ENCODE peak calls at places on chromosomes 12 and 14, in five cellular contexts. J is neuronal stem cell, Z is IMR-90, A is mesenchymal stem cell, B is H1. F is an unnamed sample.

GRCh38 chr14:106211489-106211888 is 685.1 kb downstream of the TMEM121 start:
- DNase-seq in B (no peak), Z (no peak), A (no peak), J (no peak), F (no peak)

GRCh38 chr14:31283568-31284252 is 76.1 kb upstream of the HECTD1 start:
- DNase-seq in J (no peak), B (no peak), A (peak; percentile 45), Z (no peak), F (no peak)

GRCh38 chr12:114141916-114142564 is 175.9 kb upstream of the RBM19 start:
- DNase-seq in B (no peak), Z (no peak), J (no peak), A (no peak), F (no peak)

GRCh38 chr14:54894995-54895394 is 7.6 kb downstream of the GCH1 start:
- DNase-seq in Z (peak; percentile 45), A (peak; percentile 82), B (no peak), J (no peak), F (no peak)

GRCh38 chr12:77226398-77226797 is 161.0 kb upstream of the E2F7 start:
- DNase-seq in Z (no peak), B (no peak), A (no peak), J (no peak), F (no peak)

GRCh38 chr12:79685068-79685467 is 5.7 kb downstream of the PAWR start:
- DNase-seq in J (no peak), A (peak; percentile 76), B (no peak), Z (peak; percentile 88), F (no peak)

GRCh38 chr12:52633383-52633782 is 15.0 kb upstream of the KRT73 start:
- DNase-seq in A (no peak), J (no peak), B (peak; percentile 22), Z (no peak), F (peak; percentile 20)

GRCh38 chr14:94288610-94289465 is 4.2 kb downstream of the SERPINA10 start:
- DNase-seq in Z (no peak), J (no peak), A (no peak), B (no peak), F (no peak)

GRCh38 chr14:93957751-93958566 is 18.4 kb downstream of the ASB2 start:
- DNase-seq in B (no peak), J (no peak), A (no peak), Z (no peak), F (no peak)

GRCh38 chr14:100410056-100410565 is 87.0 kb downstream of the SLC25A47 start:
- DNase-seq in A (peak; percentile 93), Z (peak; percentile 67), B (no peak), J (no peak), F (peak; percentile 61)

GRCh38 chr12:1130571-1130970 is 139.5 kb downstream of the ERC1 start:
- DNase-seq in A (no peak), B (no peak), J (no peak), Z (no peak), F (no peak)

GRCh38 chr12:132367401-132367851 is 38.0 kb upstream of the GALNT9 start:
- DNase-seq in B (no peak), Z (no peak), J (no peak), A (no peak), F (no peak)

GRCh38 chr12:105970885-105971284 is 167.9 kb downstream of the NUAK1 start:
- DNase-seq in J (no peak), A (no peak), B (no peak), Z (no peak), F (no peak)

GRCh38 chr14:92122761-92123160 is 992 bp downstream of the CPSF2 start:
- DNase-seq in B (no peak), J (no peak), Z (no peak), A (no peak), F (no peak)

GRCh38 chr12:62347922-62348650 is 87.9 kb downstream of the USP15 start:
- DNase-seq in B (no peak), A (peak; percentile 21), J (no peak), Z (peak; percentile 56), F (no peak)

GRCh38 chr12:58532855-58533608 is 387.3 kb downstream of the LRIG3 start:
- DNase-seq in A (no peak), Z (no peak), J (no peak), B (no peak), F (no peak)

GRCh38 chr12:50166776-50167025 is 468 bp downstream of the CERS5 start:
- DNase-seq in B (no peak), Z (no peak), A (no peak), J (no peak), F (no peak)

GRCh38 chr12:77925536-77926108 is 94.9 kb downstream of the NAV3 start:
- DNase-seq in A (peak; percentile 94), B (peak; percentile 49), Z (peak; percentile 92), J (peak; percentile 68), F (peak; percentile 90)

GRCh38 chr12:43206396-43206795 is 345.6 kb downstream of the ADAMTS20 start:
- DNase-seq in A (no peak), B (no peak), J (no peak), Z (peak; percentile 70), F (no peak)

GRCh38 chr12:91094036-91094660 is 17.1 kb downstream of the LUM start:
- DNase-seq in A (peak; percentile 45), B (no peak), Z (peak; percentile 30), J (no peak), F (no peak)

GRCh38 chr12:108831309-108831991 is 25.9 kb downstream of the SSH1 start:
- DNase-seq in B (no peak), Z (no peak), J (no peak), A (no peak), F (no peak)

GRCh38 chr12:108832730-108833354 is 24.5 kb downstream of the SSH1 start:
- DNase-seq in A (peak; percentile 77), J (no peak), B (no peak), Z (peak; percentile 91), F (no peak)

GRCh38 chr12:108832208-108832607 is 25.2 kb downstream of the SSH1 start:
- DNase-seq in B (no peak), A (peak; percentile 58), J (no peak), Z (no peak), F (no peak)

GRCh38 chr12:108833757-108834472 is 23.5 kb downstream of the SSH1 start:
- DNase-seq in Z (peak; percentile 83), A (peak; percentile 76), B (no peak), J (no peak), F (no peak)

DNA sequence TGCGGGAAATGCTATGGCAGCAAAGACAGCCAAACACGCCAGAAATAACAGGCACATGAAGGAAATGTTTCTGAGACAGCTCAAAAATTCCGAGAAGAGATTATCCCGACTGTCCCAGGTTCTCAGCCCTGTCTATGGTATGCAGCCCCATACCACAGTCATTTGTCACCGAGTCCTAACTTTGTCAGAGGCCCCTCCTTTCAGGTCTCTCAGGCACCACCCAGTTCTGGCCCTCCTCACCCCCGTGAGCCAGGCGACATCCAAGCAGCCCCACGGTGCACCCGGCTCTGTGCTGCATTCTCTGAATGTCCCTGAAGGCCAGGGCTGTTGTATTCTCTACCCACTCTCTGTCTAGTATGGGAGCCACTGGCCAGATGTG is 24.0 kb downstream of the SSH1 start:
- DNase-seq in A (peak; percentile 94), J (no peak), B (no peak), Z (peak; percentile 90), F (peak; percentile 72)
- H2BK120ac ChIP-seq in A (peak overlapping the region; percentile 85), J (no peak overlapping the region), B (no peak overlapping the region), Z (peak overlapping the region; percentile 98), F (no peak overlapping the region)

DNA sequence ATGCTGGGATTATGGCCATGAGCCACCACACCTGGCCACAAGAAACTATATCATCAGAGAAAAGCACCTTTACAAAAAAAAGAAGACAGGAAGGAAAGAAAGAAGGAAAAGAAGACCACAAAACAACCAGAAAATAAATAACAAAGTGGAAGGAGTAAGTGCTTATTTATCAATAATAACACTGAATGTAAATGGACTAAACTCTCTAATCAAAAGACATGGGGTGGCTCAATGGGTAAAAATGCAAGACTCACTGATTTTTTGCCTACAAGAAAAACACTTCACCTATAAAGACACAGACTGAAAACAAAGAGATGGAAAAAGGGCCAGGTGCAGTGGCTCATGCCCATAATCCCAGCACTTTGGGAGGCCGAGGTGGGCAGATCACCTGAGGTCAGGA is 65.7 kb downstream of the MAPKAPK5 start:
- DNase-seq in J (no peak), Z (no peak), B (no peak), A (no peak), F (no peak)
- H3K9me3 ChIP-seq in J (peaks cover 9% of the 10 kb centered on the region), Z (no peaks in the 10 kb centered on the region), B (peaks cover 8% of the 10 kb centered on the region), A (peaks cover 10% of the 10 kb centered on the region), F (no peaks in the 10 kb centered on the region)

GRCh38 chr14:61104358-61104757 is 123.3 kb downstream of the SLC38A6 start:
- DNase-seq in J (no peak), Z (no peak), B (peak; percentile 33), A (no peak), F (no peak)

GRCh38 chr14:61102549-61103466 is 121.8 kb downstream of the SLC38A6 start:
- DNase-seq in B (peak; percentile 44), Z (no peak), J (no peak), A (no peak), F (no peak)

GRCh38 chr14:61101803-61102548 is 120.9 kb downstream of the SLC38A6 start:
- DNase-seq in Z (peak; percentile 65), A (peak; percentile 82), B (peak; percentile 47), J (no peak), F (peak; percentile 66)

GRCh38 chr14:61106627-61107147 is 125.6 kb downstream of the SLC38A6 start:
- DNase-seq in A (no peak), B (peak; percentile 45), J (no peak), Z (no peak), F (peak; percentile 50)

DNA sequence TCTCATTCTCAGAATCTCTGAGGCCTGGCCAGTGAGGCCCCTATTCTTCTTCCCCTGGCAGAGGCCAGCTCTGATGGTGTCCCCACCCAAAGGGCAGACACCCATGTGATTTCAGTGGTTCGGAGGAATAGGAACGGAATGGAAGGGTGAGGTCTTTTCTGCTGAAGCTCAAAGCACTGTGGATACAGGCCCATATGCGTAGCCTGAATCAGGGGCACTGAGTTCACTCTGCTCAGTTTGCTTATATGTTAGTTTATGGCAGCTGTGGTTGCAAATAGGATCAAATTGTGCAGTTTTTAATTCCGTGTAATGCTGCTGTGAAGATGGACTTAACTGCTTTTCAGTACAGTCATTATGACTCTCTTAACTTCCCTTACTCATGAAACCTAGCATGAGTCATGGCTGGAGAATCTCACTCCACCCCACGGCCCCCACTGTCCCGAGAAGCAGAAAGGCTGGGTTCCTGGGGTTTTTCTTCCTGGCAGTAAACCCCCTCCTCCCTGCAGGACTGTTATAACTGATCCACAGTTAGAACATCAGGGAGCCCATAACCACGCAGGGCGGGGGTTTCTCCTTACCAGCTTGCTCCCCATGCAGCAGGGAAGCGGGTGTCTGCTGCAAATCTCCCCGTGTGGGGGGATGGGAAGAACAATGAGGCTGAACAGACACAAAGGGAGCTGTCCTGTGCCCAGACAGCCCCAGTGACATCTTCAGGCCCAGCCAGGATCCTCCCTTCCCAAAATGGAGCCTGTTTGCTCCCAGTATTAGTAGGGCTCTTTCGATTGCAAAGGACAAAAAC is 122.7 kb downstream of the SLC38A6 start:
- DNase-seq in A (peak; percentile 97), J (no peak), B (peak; percentile 54), Z (peak; percentile 99), F (peak; percentile 58)
- H4K91ac ChIP-seq in A (peak overlapping the region; percentile 97), J (no peak overlapping the region), B (peak overlapping the region; percentile 5), Z (peak overlapping the region; percentile 99), F (no peak overlapping the region)

GRCh38 chr12:7017870-7018349 is 366 bp downstream of the LPCAT3 start:
- DNase-seq in A (no peak), B (no peak), Z (peak; percentile 8), J (no peak), F (no peak)

GRCh38 chr12:7016958-7017571 is 1.2 kb downstream of the LPCAT3 start:
- DNase-seq in Z (no peak), J (no peak), A (no peak), B (no peak), F (no peak)

GRCh38 chr12:7015555-7016370 is 2.5 kb downstream of the LPCAT3 start:
- DNase-seq in J (no peak), Z (no peak), A (no peak), B (no peak), F (no peak)

GRCh38 chr12:7019043-7019569 is 830 bp upstream of the LPCAT3 start:
- DNase-seq in B (no peak), A (no peak), J (no peak), Z (no peak), F (no peak)

GRCh38 chr12:7018350-7019042 is at the start of gene LPCAT3:
- DNase-seq in A (peak; percentile 96), Z (peak; percentile 90), J (peak; percentile 96), B (peak; percentile 98), F (peak; percentile 98)
- H2BK120ac ChIP-seq in A (peak within 1 kb of the TSS; percentile 85), Z (peak within 1 kb of the TSS; percentile 70), J (peak within 1 kb of the TSS; percentile 16), B (no peak within 1 kb of the TSS), F (no peak within 1 kb of the TSS)

F was measured in H9.